ENCODE peak calls at places on chromosomes 16 and 17, in four cellular contexts. W, V, Z and L are unnamed samples.

GRCh38 chr17:48554412-48555090 is 9.6 kb upstream of the HOXB2 start:
- DNase-seq in W (no peak), Z (no peak), V (no peak), L (no peak)

GRCh38 chr16:67641779-67642708 is 2.9 kb upstream of the CARMIL2 start:
- DNase-seq in Z (no peak), V (no peak), W (peak; percentile 64), L (no peak)

GRCh38 chr16:4350787-4351659 is at the start of gene PAM16:
- DNase-seq in Z (peak; percentile 96), W (peak; percentile 98), V (peak; percentile 98), L (peak; percentile 97)

GRCh38 chr17:47295037-47295873 is 28.5 kb upstream of the EFCAB13 start:
- DNase-seq in W (no peak), V (no peak), Z (no peak), L (no peak)

GRCh38 chr17:59513934-59514841 is 51.2 kb upstream of the DHX40 start:
- DNase-seq in Z (no peak), W (peak; percentile 67), V (peak; percentile 98), L (no peak)

GRCh38 chr16:81739503-81739902 is 39.6 kb upstream of the PLCG2 start:
- DNase-seq in V (no peak), Z (no peak), W (no peak), L (no peak)

GRCh38 chr17:82215095-82215971 is 2.7 kb upstream of the CCDC57 start:
- DNase-seq in Z (no peak), V (no peak), W (no peak), L (no peak)

GRCh38 chr16:4260360-4260759 is 12.5 kb downstream of the TFAP4 start:
- DNase-seq in Z (no peak), W (no peak), V (no peak), L (no peak)

GRCh38 chr16:57367111-57367752 is 5.1 kb upstream of the CX3CL1 start:
- DNase-seq in W (no peak), Z (no peak), V (no peak), L (no peak)

GRCh38 chr16:12318661-12319463 is 342.3 kb downstream of the SNX29 start:
- DNase-seq in W (no peak), V (no peak), Z (no peak), L (no peak)

GRCh38 chr17:60249517-60249826 is 99.7 kb downstream of the CA4 start:
- DNase-seq in V (no peak), W (no peak), Z (no peak), L (no peak)

GRCh38 chr17:82893779-82894178 is 54.0 kb upstream of the ZNF750 start:
- DNase-seq in Z (no peak), V (no peak), W (no peak), L (no peak)

GRCh38 chr17:56679148-56679766 is 85.8 kb downstream of the NOG start:
- DNase-seq in Z (peak; percentile 53), V (peak; percentile 66), W (no peak), L (no peak)

GRCh38 chr16:78179666-78180065 is 80.2 kb downstream of the WWOX start:
- DNase-seq in Z (no peak), V (no peak), W (no peak), L (no peak)

GRCh38 chr16:8887438-8887765 is 5.3 kb downstream of the LITAFD start:
- DNase-seq in Z (no peak), V (no peak), W (no peak), L (no peak)

GRCh38 chr17:50560185-50560824 is at the start of gene CACNA1G:
- DNase-seq in Z (peak; percentile 84), V (peak; percentile 96), W (peak; percentile 92), L (peak; percentile 80)

GRCh38 chr17:40552806-40553693 is 12.2 kb downstream of the CCR7 start:
- DNase-seq in Z (no peak), V (no peak), W (no peak), L (no peak)

GRCh38 chr16:83027973-83028372 is 401.2 kb downstream of the CDH13 start:
- DNase-seq in Z (no peak), V (no peak), W (no peak), L (no peak)

DNA sequence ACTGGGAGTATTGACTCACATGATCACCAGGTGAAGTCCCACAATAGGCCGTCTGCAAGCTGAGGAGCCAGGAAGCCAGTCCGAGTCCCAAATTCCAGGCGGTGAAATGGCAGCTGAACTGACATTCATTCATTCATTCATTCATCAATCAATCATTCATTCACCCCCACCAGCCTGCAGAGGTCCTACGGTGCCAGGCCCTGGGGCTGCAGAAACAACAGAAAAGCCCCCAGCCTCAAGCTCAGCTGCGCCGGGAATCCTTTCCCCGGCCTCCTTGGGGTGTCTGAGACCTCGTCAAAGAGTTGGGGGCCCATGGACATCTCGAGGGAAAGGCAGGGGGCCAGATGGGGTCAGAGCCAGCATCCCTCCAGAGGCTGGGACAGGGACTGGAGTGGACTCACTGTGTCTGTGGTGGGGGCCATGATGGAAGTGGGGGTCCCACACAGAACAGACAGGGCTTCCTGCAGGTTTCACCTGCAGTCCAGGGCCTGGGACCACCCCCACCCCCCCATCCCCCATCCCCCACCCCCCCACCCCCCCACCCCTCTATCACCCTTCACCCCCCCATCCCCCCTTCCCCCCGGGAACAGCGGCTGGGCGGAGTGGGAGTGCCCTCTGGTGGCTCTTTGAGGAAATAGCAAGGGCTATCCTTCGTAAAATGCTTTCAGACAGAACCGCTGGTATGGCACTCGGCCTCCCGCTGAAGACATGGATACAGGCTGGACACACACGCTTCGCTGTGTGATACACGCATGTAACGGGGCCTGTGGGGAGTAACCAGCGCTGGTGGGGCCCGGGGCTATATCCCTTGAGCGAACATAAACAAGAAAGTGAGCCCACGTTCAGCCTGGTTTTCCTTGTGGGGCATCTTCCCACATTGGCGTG is 8.5 kb upstream of the ZC3H18 start:
- DNase-seq in V (peak; percentile 59), W (peak; percentile 33), Z (peak; percentile 45), L (peak; percentile 56)
- H3K4me3 ChIP-seq in V (no peak overlapping the region), W (no peak overlapping the region), Z (no peak overlapping the region), L (no peak overlapping the region)

GRCh38 chr17:55278173-55278748 is 13.5 kb downstream of the HLF start:
- DNase-seq in V (no peak), Z (no peak), W (no peak), L (no peak)
- H3K4me1 ChIP-seq in V (peaks cover 16% of the 10 kb centered on the region), Z (no peaks in the 10 kb centered on the region), W (peaks cover 15% of the 10 kb centered on the region), L (peaks cover under 1% of the 10 kb centered on the region)

DNA sequence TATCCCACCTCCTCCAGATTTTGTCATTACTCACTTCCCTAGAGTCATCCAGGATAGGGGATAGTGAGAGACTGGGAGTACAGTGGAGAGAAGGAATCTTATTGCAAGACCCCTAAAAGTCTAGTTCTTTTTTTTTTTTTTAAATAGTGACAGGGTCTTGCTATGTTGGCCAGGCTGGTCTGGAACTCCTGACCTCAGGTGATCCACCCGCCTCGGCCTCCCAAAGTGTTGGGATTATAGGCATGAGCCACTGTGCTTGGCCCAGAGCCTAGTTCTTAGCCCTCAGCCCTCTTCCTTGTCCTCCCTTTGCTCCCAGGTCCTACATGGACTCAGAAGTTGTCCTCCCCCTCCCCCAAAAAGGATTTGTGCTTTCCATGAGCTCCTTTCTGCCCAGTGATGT is 2.7 kb upstream of the CHRNB1 start:
- DNase-seq in V (no peak), W (no peak), Z (no peak), L (no peak)
- H3K27me3 ChIP-seq in V (no peaks in the 10 kb centered on the region), W (peaks cover 3% of the 10 kb centered on the region), Z (peaks cover 34% of the 10 kb centered on the region), L (peaks cover 56% of the 10 kb centered on the region)

GRCh38 chr17:75683467-75684041 is 16.4 kb downstream of the SAP30BP start:
- DNase-seq in V (no peak), Z (no peak), W (no peak), L (no peak)
- H3K4me3 ChIP-seq in V (no peak overlapping the region), Z (no peak overlapping the region), W (no peak overlapping the region), L (no peak overlapping the region)

GRCh38 chr16:53771655-53772497 is 67.9 kb downstream of the FTO start:
- DNase-seq in W (no peak), V (no peak), Z (no peak), L (no peak)
- H3K4me1 ChIP-seq in W (peaks cover 40% of the 10 kb centered on the region), V (peaks cover 73% of the 10 kb centered on the region), Z (peaks cover 7% of the 10 kb centered on the region), L (no peaks in the 10 kb centered on the region)

GRCh38 chr17:45018514-45019176 is 32.8 kb downstream of the DCAKD start:
- DNase-seq in V (no peak), Z (no peak), W (no peak), L (no peak)
- H3K27me3 ChIP-seq in V (peaks cover 11% of the 10 kb centered on the region), Z (peaks cover 13% of the 10 kb centered on the region), W (no peaks in the 10 kb centered on the region), L (peaks cover 20% of the 10 kb centered on the region)

GRCh38 chr16:80167657-80168056 is 373.1 kb upstream of the DYNLRB2 start:
- DNase-seq in V (no peak), Z (no peak), W (no peak), L (no peak)

GRCh38 chr16:80175011-80175410 is 365.8 kb upstream of the DYNLRB2 start:
- DNase-seq in V (no peak), W (no peak), Z (no peak), L (no peak)

GRCh38 chr16:80174416-80174815 is 366.4 kb upstream of the DYNLRB2 start:
- DNase-seq in V (no peak), W (no peak), Z (no peak), L (no peak)

GRCh38 chr16:80171199-80171598 is 369.6 kb upstream of the DYNLRB2 start:
- DNase-seq in W (no peak), V (no peak), Z (no peak), L (no peak)

GRCh38 chr16:80171746-80172145 is 369.0 kb upstream of the DYNLRB2 start:
- DNase-seq in V (no peak), W (no peak), Z (no peak), L (no peak)
- H3K4me3 ChIP-seq in V (no peak overlapping the region), W (no peak overlapping the region), Z (no peak overlapping the region), L (no peak overlapping the region)

DNA sequence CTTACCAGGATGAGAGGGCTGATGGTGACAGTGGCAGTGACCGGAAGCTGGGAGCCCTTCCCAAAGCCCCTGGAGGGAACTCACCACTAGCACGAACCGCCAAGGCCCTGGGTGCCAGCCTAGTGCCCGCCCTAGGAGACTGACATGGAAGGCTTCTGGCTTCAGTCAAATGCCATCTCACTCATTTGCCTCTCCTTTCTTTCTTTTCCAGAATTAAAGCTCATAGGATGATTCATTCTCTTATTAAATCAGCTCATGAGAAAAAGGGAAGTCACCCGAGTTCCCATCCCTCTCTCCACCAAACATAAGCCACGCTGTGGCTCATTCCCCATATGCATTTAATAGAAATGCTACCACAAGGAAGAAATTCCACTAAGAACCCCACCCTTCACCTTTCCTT is 12.1 kb downstream of the CUEDC1 start:
- DNase-seq in V (no peak), W (no peak), Z (no peak), L (no peak)
- H3K4me1 ChIP-seq in V (peaks cover 3% of the 10 kb centered on the region), W (peaks cover 96% of the 10 kb centered on the region), Z (peaks cover 13% of the 10 kb centered on the region), L (peaks cover 16% of the 10 kb centered on the region)